ENCODE peak calls at places on chromosome 4, in six cellular contexts. Y is left lung, R is GM23338, I is bronchial epithelial cell, E is fibroblast of the aortic adventitia, S is nephron progenitor cell. H is an unnamed sample.

GRCh38 chr4:78689224-78689623 is 86.9 kb upstream of the BMP2K start:
- DNase-seq in S (no peak), Y (no peak), I (peak), R (no peak), E (peak), H (no peak)

GRCh38 chr4:28518781-28519180 is 1658.1 kb downstream of the STIM2 start:
- DNase-seq in I (peak), E (peak), S (no peak), Y (no peak), R (no peak), H (no peak)

GRCh38 chr4:140092094-140092820 is 61.7 kb downstream of the MAML3 start:
- DNase-seq in Y (no peak), R (peak), I (no peak), S (peak), E (no peak), H (peak)

GRCh38 chr4:134499074-134499473 is 297.5 kb upstream of the PABPC4L start:
- DNase-seq in S (no peak), I (no peak), R (no peak), E (no peak), Y (no peak), H (no peak)

GRCh38 chr4:121228851-121229250 is 64.7 kb upstream of the TNIP3 start:
- DNase-seq in S (no peak), R (no peak), Y (no peak), I (no peak), E (no peak), H (no peak)

GRCh38 chr4:89788243-89789072 is 48.5 kb downstream of the SNCA start:
- DNase-seq in S (peak), I (peak), Y (no peak), E (peak), R (no peak), H (no peak)

GRCh38 chr4:27668001-27668400 is 807.4 kb downstream of the STIM2 start:
- DNase-seq in Y (no peak), E (no peak), R (no peak), I (no peak), S (no peak), H (no peak)

GRCh38 chr4:185122681-185123345 is 20.3 kb upstream of the SLC25A4 start:
- DNase-seq in I (no peak), E (no peak), R (no peak), Y (no peak), S (no peak), H (no peak)

GRCh38 chr4:158775091-158775651 is 6.3 kb downstream of the FNIP2 start:
- DNase-seq in Y (no peak), I (peak), S (no peak), R (no peak), E (peak), H (no peak)

GRCh38 chr4:23882976-23883531 is 6.8 kb downstream of the PPARGC1A start:
- DNase-seq in R (no peak), S (no peak), E (no peak), Y (no peak), I (peak), H (no peak)

GRCh38 chr4:8537041-8537461 is 43.1 kb upstream of the GPR78 start:
- DNase-seq in Y (peak), E (peak), I (peak), S (no peak), R (no peak), H (no peak)

GRCh38 chr4:156773648-156774357 is 197.8 kb downstream of the PDGFC start:
- DNase-seq in E (peak), R (no peak), Y (no peak), I (peak), S (no peak), H (no peak)

GRCh38 chr4:88866862-88867550 is 169.4 kb upstream of the NAP1L5 start:
- DNase-seq in I (peak), E (no peak), R (no peak), S (no peak), Y (no peak), H (no peak)

GRCh38 chr4:16461362-16461761 is 235.1 kb upstream of the TAPT1 start:
- DNase-seq in I (peak), E (no peak), Y (no peak), S (no peak), R (no peak), H (no peak)

GRCh38 chr4:140330311-140330900 is 43.0 kb upstream of the SCOC start:
- DNase-seq in Y (no peak), E (peak), S (no peak), I (peak), R (peak), H (no peak)

GRCh38 chr4:82801910-82802521 is 3.4 kb upstream of the SCD5 start:
- DNase-seq in I (peak), Y (no peak), S (no peak), E (peak), R (no peak), H (no peak)

GRCh38 chr4:136186650-136187049 is 1345.6 kb downstream of the PCDH18 start:
- DNase-seq in I (no peak), R (no peak), S (no peak), E (no peak), Y (no peak), H (no peak)

GRCh38 chr4:38805530-38806145 is 1.0 kb upstream of the TLR1 start:
- DNase-seq in I (no peak), S (no peak), R (no peak), E (peak), Y (peak), H (no peak)

GRCh38 chr4:165765053-165765452 is 108.0 kb upstream of the TLL1 start:
- DNase-seq in I (peak), R (no peak), Y (no peak), E (no peak), S (no peak), H (no peak)

GRCh38 chr4:164068392-164068791 is 573.9 kb downstream of the TMA16 start:
- DNase-seq in R (no peak), I (no peak), E (no peak), Y (no peak), S (no peak), H (no peak)

GRCh38 chr4:97475621-97476020 is 667.7 kb downstream of the STPG2 start:
- DNase-seq in Y (no peak), S (no peak), R (no peak), I (no peak), E (no peak), H (no peak)

GRCh38 chr4:101806914-101807313 is 16.4 kb downstream of the BANK1 start:
- DNase-seq in Y (no peak), I (no peak), S (peak), R (no peak), E (peak), H (no peak)

GRCh38 chr4:87092389-87093141 is 127.9 kb downstream of the KLHL8 start:
- DNase-seq in R (no peak), Y (peak), I (peak), S (no peak), E (peak), H (no peak)

GRCh38 chr4:27921236-27921635 is 1060.6 kb downstream of the STIM2 start:
- DNase-seq in Y (no peak), I (peak), R (no peak), E (peak), S (no peak), H (no peak)

GRCh38 chr4:132227349-132228165 is 921.5 kb upstream of the PCDH10 start:
- DNase-seq in I (peak), R (peak), S (peak), E (peak), Y (no peak), H (peak)

GRCh38 chr4:123599920-123600394 is 203.4 kb downstream of the SPRY1 start:
- DNase-seq in Y (peak), E (no peak), I (peak), S (peak), R (peak), H (peak)

GRCh38 chr4:51844157-51845054 is 1.5 kb downstream of the DCUN1D4 start:
- DNase-seq in R (peak), E (peak), Y (peak), S (peak), I (peak), H (peak)

GRCh38 chr4:75849459-75849858 is 52.8 kb downstream of the PPEF2 start:
- DNase-seq in I (peak), E (no peak), R (peak), S (peak), Y (no peak), H (peak)

GRCh38 chr4:124123181-124123580 is 589.4 kb downstream of the ANKRD50 start:
- DNase-seq in S (no peak), R (no peak), Y (no peak), I (peak), E (no peak), H (no peak)

GRCh38 chr4:8741513-8742226 is 130.0 kb downstream of the HMX1 start:
- DNase-seq in S (no peak), Y (no peak), E (no peak), R (no peak), I (no peak), H (no peak)

GRCh38 chr4:4308800-4309441 is 18.9 kb downstream of the ZBTB49 start:
- DNase-seq in R (no peak), Y (no peak), I (peak), E (no peak), S (no peak), H (no peak)

GRCh38 chr4:30721353-30722091 is 1.4 kb downstream of the PCDH7 start:
- DNase-seq in I (no peak), E (peak), Y (peak), R (peak), S (peak), H (peak)

GRCh38 chr4:15778742-15779231 is 659 bp downstream of the CD38 start:
- DNase-seq in S (peak), Y (peak), I (no peak), E (peak), R (peak), H (peak)

GRCh38 chr4:85776091-85776490 is 301.1 kb downstream of the ARHGAP24 start:
- DNase-seq in Y (no peak), E (no peak), R (no peak), I (no peak), S (no peak), H (no peak)

GRCh38 chr4:92516450-92516849 is 212.7 kb downstream of the GRID2 start:
- DNase-seq in E (no peak), S (no peak), R (no peak), Y (no peak), I (no peak), H (no peak)

GRCh38 chr4:11548529-11549176 is 120.0 kb upstream of the HS3ST1 start:
- DNase-seq in R (no peak), I (peak), E (no peak), Y (no peak), S (no peak), H (no peak)

GRCh38 chr4:128871948-128872347 is 62.4 kb downstream of the JADE1 start:
- DNase-seq in R (no peak), S (no peak), I (peak), E (peak), Y (no peak), H (no peak)

GRCh38 chr4:34183916-34184315 is 2060.4 kb downstream of the ARAP2 start:
- DNase-seq in S (no peak), Y (no peak), R (no peak), E (peak), I (no peak), H (no peak)

GRCh38 chr4:174582463-174582862 is 60.2 kb upstream of the HPGD start:
- DNase-seq in Y (no peak), E (no peak), R (no peak), I (no peak), S (no peak), H (no peak)

GRCh38 chr4:174580597-174580996 is 58.3 kb upstream of the HPGD start:
- DNase-seq in E (peak), I (peak), S (no peak), Y (no peak), R (no peak), H (no peak)

GRCh38 chr4:174575436-174575835 is 53.1 kb upstream of the HPGD start:
- DNase-seq in R (no peak), Y (no peak), I (no peak), S (no peak), E (no peak), H (no peak)

GRCh38 chr4:174578366-174578765 is 56.1 kb upstream of the HPGD start:
- DNase-seq in S (no peak), E (peak), Y (no peak), R (no peak), I (peak), H (no peak)

DNA sequence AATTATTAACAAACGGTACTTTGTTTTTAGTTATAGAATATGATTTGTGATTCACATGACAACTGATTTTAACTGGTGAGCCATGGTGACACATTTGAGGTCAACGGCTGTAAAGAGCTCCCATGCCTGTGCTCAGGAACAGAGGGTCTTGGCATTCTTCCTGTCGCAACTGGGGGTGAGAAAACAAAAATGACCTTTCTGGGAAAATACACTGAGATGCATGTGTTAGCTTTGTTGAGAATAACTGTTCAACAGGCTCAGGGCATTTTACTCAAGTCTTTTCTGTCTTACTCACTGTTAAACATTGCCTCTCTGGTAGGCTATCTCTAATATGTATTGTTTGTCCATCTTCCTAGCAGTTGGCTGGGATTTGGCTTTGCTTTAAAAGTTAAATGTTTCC is 57.1 kb upstream of the HPGD start:
- DNase-seq in S (no peak), E (peak), I (no peak), Y (no peak), R (no peak), H (no peak)
- TF ChIP-seq CTCF in S (no peak), E (no peak), I (no peak), Y (no peak), R (no peak), H (no peak)

GRCh38 chr4:60757986-60758385 is 442.1 kb upstream of the ADGRL3 start:
- DNase-seq in I (no peak), Y (no peak), S (no peak), R (no peak), E (peak), H (no peak)

DNA sequence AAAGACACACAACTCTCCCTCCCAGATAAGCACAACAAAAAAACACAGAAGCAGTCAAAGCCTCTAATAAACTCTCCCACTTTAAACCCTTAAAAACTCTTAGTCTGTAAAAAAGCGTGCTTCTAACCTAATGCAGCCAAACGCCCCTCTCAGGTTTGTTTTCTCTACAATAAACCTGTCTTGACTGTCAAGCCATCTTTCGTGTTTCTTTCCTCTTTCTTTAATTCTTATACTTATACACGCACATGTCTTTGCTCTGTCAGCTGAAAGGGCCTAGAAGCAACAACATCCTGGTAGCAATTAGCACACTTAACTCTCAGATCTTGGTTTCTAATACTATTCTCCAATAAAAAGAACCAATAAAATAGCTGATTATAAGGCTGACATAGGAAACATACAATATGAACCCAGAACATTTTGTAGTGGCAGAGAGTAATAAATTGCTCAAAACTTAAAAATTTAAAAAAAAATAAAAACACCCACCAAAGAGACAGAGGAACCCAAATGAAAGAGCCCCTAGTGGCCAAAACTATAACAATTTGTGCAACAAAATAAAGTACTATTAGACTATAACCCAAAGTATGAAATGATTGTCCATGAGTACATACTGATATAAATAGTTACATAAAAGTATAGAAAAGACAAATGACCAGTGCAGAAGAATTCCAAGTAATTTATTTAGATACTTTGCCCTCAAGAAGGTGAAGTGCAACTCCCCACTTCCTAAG is 440.4 kb upstream of the ADGRL3 start:
- DNase-seq in S (no peak), R (peak), I (no peak), Y (no peak), E (no peak), H (no peak)
- TF ChIP-seq CTCF in S (peak), R (no peak), I (no peak), Y (no peak), E (peak), H (peak)

DNA sequence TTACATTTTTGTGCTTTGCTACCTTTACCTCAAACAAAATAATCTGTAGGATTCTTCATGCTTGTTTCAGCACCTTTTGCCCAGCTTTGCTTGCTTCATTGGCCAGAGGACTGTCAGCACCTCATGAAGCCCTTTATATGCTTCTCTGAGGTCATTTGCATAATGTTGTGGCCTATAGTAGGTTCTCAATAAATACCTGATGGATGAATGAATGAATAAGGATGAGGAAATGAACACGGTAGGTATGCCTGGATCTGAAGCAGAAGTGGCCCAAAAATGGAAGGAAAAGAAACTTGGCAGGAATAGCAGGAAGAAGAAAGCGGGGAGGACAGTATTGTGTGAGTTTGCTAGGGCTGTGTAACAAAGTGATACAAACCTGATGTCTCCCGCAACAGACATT is 7.9 kb downstream of the GRK4 start:
- DNase-seq in I (no peak), S (no peak), Y (no peak), E (no peak), R (no peak), H (no peak)
- TF ChIP-seq CTCF in I (no peak), S (no peak), Y (no peak), E (no peak), R (no peak), H (no peak)

DNA sequence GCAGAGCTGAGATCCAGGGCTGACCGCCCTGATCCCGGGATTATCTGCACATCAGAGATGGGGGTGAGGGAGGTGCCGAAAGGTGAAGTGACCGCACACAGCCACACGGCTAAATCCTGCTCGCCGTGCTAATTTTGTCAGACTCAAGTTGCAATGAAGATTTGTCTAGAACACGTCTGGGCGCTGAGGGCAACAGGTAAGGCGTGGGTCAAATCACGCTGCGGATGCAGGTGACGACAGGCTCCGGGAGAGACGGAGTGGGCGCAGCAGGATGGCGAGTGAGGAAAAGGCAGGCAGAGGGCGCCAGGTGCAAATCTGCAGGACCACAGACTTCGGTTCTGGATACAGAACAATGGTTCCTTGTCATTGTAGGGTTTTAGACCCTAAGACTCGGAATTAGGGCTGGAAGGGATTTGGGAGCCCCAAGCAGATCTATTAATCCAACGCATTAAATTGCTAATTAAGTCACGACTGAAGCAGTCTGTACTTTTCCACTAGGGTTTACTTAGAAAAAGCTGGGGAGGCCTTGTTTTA is 1.9 kb upstream of the TBC1D14 start:
- DNase-seq in R (peak), I (peak), E (peak), S (peak), Y (peak), H (peak)
- TF ChIP-seq CTCF in R (peak), I (peak), E (peak), S (no peak), Y (peak), H (no peak)

H was measured in endothelial cell.